ENCODE peak calls at places on chromosomes 6 and 20, in ten cellular contexts. Q is Peyer's patch; O is adrenal gland; B is heart right ventricle; C is CD8-positive, alpha-beta T cell; T is ovary; Y is PC-3; H is hepatocyte; J is heart left ventricle; N is fibroblast of lung. D is an unnamed sample.

GRCh38 chr20:23295934-23296333 is 54.7 kb upstream of the NXT1 start:
- DNase-seq in Q (no peak), O (no peak), B (no peak), C (no peak), T (no peak), Y (no peak), H (no peak), J (no peak), N (no peak), D (no peak)

GRCh38 chr6:18042536-18043145 is 55.2 kb upstream of the KIF13A start:
- DNase-seq in Q (no peak), O (peak; percentile 34), B (no peak), C (no peak), T (no peak), Y (no peak), H (no peak), J (no peak), N (no peak), D (no peak)

GRCh38 chr6:81708306-81708705 is 44.2 kb downstream of the TENT5A start:
- DNase-seq in Q (no peak), O (no peak), B (no peak), C (no peak), T (no peak), Y (no peak), H (no peak), J (no peak), N (no peak), D (no peak)

GRCh38 chr20:16760431-16761304 is 12.5 kb downstream of the OTOR start:
- DNase-seq in Q (no peak), O (no peak), B (no peak), C (no peak), T (no peak), Y (peak; percentile 63), H (no peak), J (no peak), N (peak; percentile 3), D (no peak)

GRCh38 chr6:131288214-131288613 is 152.9 kb downstream of the AKAP7 start:
- DNase-seq in Q (no peak), O (no peak), B (no peak), C (no peak), T (no peak), Y (no peak), H (no peak), J (no peak), N (no peak), D (no peak)

GRCh38 chr20:46062151-46062550 is 27.6 kb downstream of the NCOA5 start:
- DNase-seq in Q (no peak), O (no peak), B (no peak), C (no peak), T (no peak), Y (no peak), H (no peak), J (no peak), N (no peak), D (no peak)

GRCh38 chr6:54288476-54288875 is 19.8 kb upstream of the TINAG start:
- DNase-seq in Q (no peak), O (no peak), B (no peak), C (no peak), T (no peak), Y (no peak), H (no peak), J (no peak), N (no peak), D (no peak)

GRCh38 chr20:20412750-20413149 is 44.8 kb downstream of the INSM1 start:
- DNase-seq in Q (no peak), O (no peak), B (no peak), C (no peak), T (no peak), Y (no peak), H (no peak), J (no peak), N (no peak), D (no peak)

GRCh38 chr6:104473021-104473429 is 386.7 kb downstream of the HACE1 start:
- DNase-seq in Q (no peak), O (no peak), B (no peak), C (no peak), T (no peak), Y (no peak), H (no peak), J (no peak), N (no peak), D (no peak)

GRCh38 chr6:20008081-20008480 is 170.9 kb downstream of the ID4 start:
- DNase-seq in Q (no peak), O (no peak), B (no peak), C (no peak), T (no peak), Y (no peak), H (no peak), J (no peak), N (no peak), D (no peak)

GRCh38 chr20:53103124-53103523 is 131.0 kb downstream of the TSHZ2 start:
- DNase-seq in Q (no peak), O (no peak), B (no peak), C (no peak), T (no peak), Y (no peak), H (no peak), J (no peak), N (no peak), D (no peak)

GRCh38 chr20:57330998-57331397 is 1.4 kb downstream of the SPO11 start:
- DNase-seq in Q (no peak), O (no peak), B (no peak), C (no peak), T (no peak), Y (no peak), H (no peak), J (no peak), N (peak; percentile 19), D (no peak)

GRCh38 chr6:98470821-98471220 is 363.6 kb upstream of the POU3F2 start:
- DNase-seq in Q (no peak), O (no peak), B (no peak), C (no peak), T (no peak), Y (no peak), H (no peak), J (no peak), N (no peak), D (no peak)

GRCh38 chr6:137370871-137371633 is 123.1 kb downstream of the OLIG3 start:
- DNase-seq in Q (no peak), O (no peak), B (no peak), C (no peak), T (no peak), Y (no peak), H (no peak), J (no peak), N (peak; percentile 14), D (no peak)

GRCh38 chr20:13333793-13334192 is 112.7 kb downstream of the ISM1 start:
- DNase-seq in Q (no peak), O (no peak), B (no peak), C (no peak), T (no peak), Y (peak; percentile 16), H (no peak), J (no peak), N (peak; percentile 71), D (no peak)

GRCh38 chr6:111894951-111895350 is 21.7 kb upstream of the FYN start:
- DNase-seq in Q (no peak), O (no peak), B (no peak), C (no peak), T (no peak), Y (no peak), H (no peak), J (no peak), N (peak; percentile 39), D (no peak)

GRCh38 chr20:24872291-24873014 is 76.6 kb upstream of the CST7 start:
- DNase-seq in Q (no peak), O (no peak), B (no peak), C (no peak), T (no peak), Y (no peak), H (no peak), J (no peak), N (no peak), D (no peak)
- TF ChIP-seq CTCF in Q (no peak), O (no peak), B (no peak), C (no peak), T (no peak), Y (no peak), H (no peak), J (no peak), N (no peak), D (no peak)

DNA sequence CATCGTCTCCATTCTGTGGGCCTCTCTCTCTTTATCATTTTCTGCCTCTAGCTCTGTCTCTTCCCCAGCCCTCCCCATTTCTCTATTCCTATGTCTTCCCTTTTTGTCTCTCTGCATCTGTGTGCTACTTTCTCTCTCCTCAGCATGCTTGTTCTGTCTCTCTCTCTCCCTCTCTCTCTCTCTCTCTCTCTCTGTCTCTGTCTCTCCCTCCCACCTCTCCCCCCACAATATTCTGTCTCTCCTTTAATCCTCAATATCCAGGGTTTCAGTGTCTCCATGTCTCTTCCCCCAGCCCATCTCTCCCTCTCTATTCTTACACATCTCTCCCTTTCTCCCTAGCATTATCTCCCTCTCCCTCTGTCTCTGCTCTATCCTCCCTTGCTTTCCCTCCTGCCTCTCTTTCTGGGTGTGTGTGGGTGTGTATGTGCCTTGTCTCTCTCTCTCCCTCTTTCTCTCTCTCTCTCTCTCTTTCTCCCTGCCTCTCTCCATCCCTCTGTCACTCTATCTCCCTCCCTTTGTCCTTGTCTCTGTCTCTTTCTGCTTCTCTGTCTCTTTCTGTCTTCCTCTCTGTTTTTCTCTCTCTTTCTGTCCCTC is 76.9 kb upstream of the SIRPA start:
- DNase-seq in Q (no peak), O (no peak), B (no peak), C (no peak), T (no peak), Y (no peak), H (no peak), J (no peak), N (no peak), D (no peak)
- H3K4me1 ChIP-seq in Q (no peaks in the 10 kb centered on the region), O (peaks cover 27% of the 10 kb centered on the region), B (peaks cover 61% of the 10 kb centered on the region), C (peaks cover 20% of the 10 kb centered on the region), T (peaks cover 2% of the 10 kb centered on the region), Y (peaks cover 31% of the 10 kb centered on the region), H (no peaks in the 10 kb centered on the region), J (peaks cover 18% of the 10 kb centered on the region), N (peaks cover 30% of the 10 kb centered on the region), D (no peaks in the 10 kb centered on the region)

DNA sequence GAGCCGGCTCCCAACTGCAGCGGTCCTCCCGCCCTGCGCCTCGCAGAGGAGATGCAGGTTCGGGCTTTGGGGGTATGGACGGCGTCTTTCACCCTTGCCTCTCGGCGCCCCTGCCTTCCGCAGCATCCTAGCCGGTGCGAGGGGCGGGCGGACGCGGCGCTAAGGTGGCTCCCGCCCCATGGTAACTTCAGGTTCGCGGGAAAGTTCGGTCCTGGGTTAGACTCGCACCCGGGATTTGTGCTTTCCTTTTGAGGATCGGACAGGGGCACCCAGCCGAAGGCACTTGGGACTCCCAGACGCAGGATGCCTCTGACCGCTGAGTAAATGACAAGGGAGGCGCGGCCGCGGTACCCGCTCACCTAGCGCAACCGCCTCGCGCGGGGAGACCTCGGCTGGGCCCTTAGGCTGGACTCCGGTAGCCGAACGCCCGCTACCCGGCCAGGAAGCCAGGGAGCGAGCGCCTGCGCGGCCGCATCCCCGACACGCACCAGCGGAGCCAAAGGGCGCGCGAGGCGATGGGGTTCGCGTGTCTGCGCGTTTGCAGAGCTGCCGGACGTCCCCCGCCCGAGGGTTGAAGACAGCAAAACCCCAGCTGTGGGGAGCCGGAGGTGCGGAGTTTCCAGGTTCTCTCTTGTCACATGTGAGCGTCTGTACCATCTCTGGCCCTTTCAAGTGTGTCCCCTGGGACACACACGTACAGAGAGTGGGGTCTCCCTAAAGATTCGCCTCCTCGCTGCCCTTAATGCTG is 1.1 kb downstream of the RSPO3 start:
- DNase-seq in Q (no peak), O (no peak), B (no peak), C (no peak), T (no peak), Y (no peak), H (peak; percentile 29), J (no peak), N (no peak), D (peak; percentile 78)
- H3K9me3 ChIP-seq in Q (no peaks in the 10 kb centered on the region), O (no peaks in the 10 kb centered on the region), B (no peaks in the 10 kb centered on the region), C (no peaks in the 10 kb centered on the region), T (no peaks in the 10 kb centered on the region), Y (no peaks in the 10 kb centered on the region), H (no peaks in the 10 kb centered on the region), J (no peaks in the 10 kb centered on the region), N (no peaks in the 10 kb centered on the region), D (no peaks in the 10 kb centered on the region)

GRCh38 chr6:28218312-28219248 is 6.5 kb upstream of the ZSCAN9 start:
- DNase-seq in Q (peak; percentile 54), O (peak; percentile 86), B (peak; percentile 85), C (no peak), T (peak; percentile 41), Y (peak; percentile 60), H (peak; percentile 77), J (peak; percentile 87), N (peak; percentile 64), D (peak; percentile 91)
- TF ChIP-seq CTCF in Q (no peak), O (no peak), B (no peak), C (no peak), T (no peak), Y (no peak), H (no peak), J (no peak), N (no peak), D (no peak)